ENCODE peak calls at places on chromosomes 1 and 21, in five cellular contexts. E is SK-N-SH, Q is endothelial cell of umbilical vein, W is H9, Y is HCT116. T is an unnamed sample. For H3K4me1, the result is how much of the 10 kb centered on the place peaks cover.

GRCh38 chr1:202580604-202581003 is 129.7 kb downstream of the SYT2 start:
- DNase-seq in E (no peak), Q (no peak), W (no peak), Y (no peak), T (no peak)

GRCh38 chr1:36349241-36349671 is 25.8 kb upstream of the EVA1B start:
- DNase-seq in E (no peak), Q (no peak), W (no peak), Y (no peak), T (no peak)

GRCh38 chr1:183871568-183871967 is 66.6 kb downstream of the RGL1 start:
- DNase-seq in E (no peak), Q (no peak), W (no peak), Y (no peak), T (no peak)

GRCh38 chr1:206537141-206537540 is 29.8 kb downstream of the RASSF5 start:
- DNase-seq in E (no peak), Q (no peak), W (no peak), Y (no peak), T (no peak)

GRCh38 chr1:227913969-227914791 is 33.6 kb downstream of the WNT9A start:
- DNase-seq in E (no peak), Q (no peak), W (no peak), Y (no peak), T (no peak)

GRCh38 chr1:33181038-33181861 is 593 bp downstream of the TRIM62 start:
- DNase-seq in E (peak), Q (no peak), W (peak), Y (no peak), T (peak)

GRCh38 chr1:223820515-223820858 is 25.3 kb downstream of the TP53BP2 start:
- DNase-seq in E (no peak), Q (no peak), W (no peak), Y (no peak), T (peak)

GRCh38 chr1:118337346-118337745 is 152.3 kb upstream of the SPAG17 start:
- DNase-seq in E (no peak), Q (no peak), W (no peak), Y (no peak), T (no peak)

GRCh38 chr21:31929548-31929947 is 56.7 kb downstream of the HUNK start:
- DNase-seq in E (no peak), Q (no peak), W (no peak), Y (no peak), T (no peak)

GRCh38 chr1:31523769-31524168 is 52.5 kb upstream of the TINAGL1 start:
- DNase-seq in E (no peak), Q (no peak), W (no peak), Y (no peak), T (no peak)

GRCh38 chr21:13937236-13937635 is 273.5 kb downstream of the LIPI start:
- DNase-seq in E (peak), Q (no peak), W (no peak), Y (no peak), T (no peak)

GRCh38 chr1:23902611-23903278 is 10.4 kb downstream of the CNR2 start:
- DNase-seq in E (peak), Q (no peak), W (no peak), Y (no peak), T (peak)

GRCh38 chr1:161013104-161013590 is 7.8 kb downstream of the F11R start:
- DNase-seq in E (no peak), Q (no peak), W (no peak), Y (no peak), T (no peak)

GRCh38 chr1:85850238-85850637 is 142.0 kb upstream of the ZNHIT6 start:
- DNase-seq in E (no peak), Q (peak), W (no peak), Y (peak), T (no peak)

GRCh38 chr1:228555074-228555989 is 68.2 kb downstream of the RNF187 start:
- DNase-seq in E (peak), Q (no peak), W (no peak), Y (no peak), T (peak)

GRCh38 chr1:54371936-54372385 is 34.2 kb downstream of the SSBP3 start:
- DNase-seq in E (no peak), Q (no peak), W (no peak), Y (no peak), T (no peak)

GRCh38 chr1:50603274-50604271 is 180.3 kb upstream of the DMRTA2 start:
- DNase-seq in E (no peak), Q (peak), W (no peak), Y (peak), T (no peak)

GRCh38 chr21:31556662-31557061 is 102.8 kb upstream of the SOD1 start:
- DNase-seq in E (no peak), Q (no peak), W (no peak), Y (no peak), T (no peak)

GRCh38 chr1:236064674-236065508 is at the start of gene NID1:
- DNase-seq in E (peak), Q (peak), W (peak), Y (no peak), T (peak)

GRCh38 chr1:14499312-14500040 is 99.0 kb upstream of the KAZN start:
- DNase-seq in E (no peak), Q (no peak), W (no peak), Y (no peak), T (peak)

GRCh38 chr1:202625416-202626360 is 84.6 kb downstream of the SYT2 start:
- DNase-seq in E (peak), Q (peak), W (peak), Y (peak), T (peak)

GRCh38 chr1:108533351-108534083 is 26.4 kb upstream of the EEIG2 start:
- DNase-seq in E (no peak), Q (no peak), W (no peak), Y (no peak), T (peak)

GRCh38 chr1:2853711-2854110 is 52.2 kb upstream of the TTC34 start:
- DNase-seq in E (no peak), Q (no peak), W (no peak), Y (no peak), T (no peak)

GRCh38 chr1:220878223-220879081 is 791 bp upstream of the HLX start:
- DNase-seq in E (no peak), Q (no peak), W (no peak), Y (no peak), T (peak)

GRCh38 chr1:95027046-95027445 is 45.7 kb downstream of the ALG14 start:
- DNase-seq in E (no peak), Q (peak), W (no peak), Y (no peak), T (no peak)

GRCh38 chr1:218485241-218485928 is 140.2 kb downstream of the TGFB2 start:
- DNase-seq in E (no peak), Q (no peak), W (no peak), Y (no peak), T (no peak)

GRCh38 chr1:238673561-238673960 is 712.8 kb upstream of the CHRM3 start:
- DNase-seq in E (no peak), Q (no peak), W (no peak), Y (no peak), T (no peak)

GRCh38 chr21:41121785-41122415 is 46.1 kb upstream of the BACE2 start:
- DNase-seq in E (peak), Q (peak), W (peak), Y (peak), T (peak)

GRCh38 chr1:84368441-84368840 is 29.8 kb upstream of the DNASE2B start:
- DNase-seq in E (no peak), Q (no peak), W (no peak), Y (no peak), T (no peak)

GRCh38 chr21:31604591-31605190 is 54.8 kb upstream of the SOD1 start:
- DNase-seq in E (peak), Q (peak), W (peak), Y (peak), T (peak)

GRCh38 chr1:10892138-10893065 is 96.0 kb upstream of the CASZ1 start:
- DNase-seq in E (no peak), Q (no peak), W (no peak), Y (no peak), T (no peak)

GRCh38 chr1:8831329-8831728 is 13.9 kb upstream of the RERE start:
- DNase-seq in E (no peak), Q (no peak), W (no peak), Y (no peak), T (peak)
- TF ChIP-seq CTCF in E (peak), Q (peak), W (peak), Y (peak), T (peak)

DNA sequence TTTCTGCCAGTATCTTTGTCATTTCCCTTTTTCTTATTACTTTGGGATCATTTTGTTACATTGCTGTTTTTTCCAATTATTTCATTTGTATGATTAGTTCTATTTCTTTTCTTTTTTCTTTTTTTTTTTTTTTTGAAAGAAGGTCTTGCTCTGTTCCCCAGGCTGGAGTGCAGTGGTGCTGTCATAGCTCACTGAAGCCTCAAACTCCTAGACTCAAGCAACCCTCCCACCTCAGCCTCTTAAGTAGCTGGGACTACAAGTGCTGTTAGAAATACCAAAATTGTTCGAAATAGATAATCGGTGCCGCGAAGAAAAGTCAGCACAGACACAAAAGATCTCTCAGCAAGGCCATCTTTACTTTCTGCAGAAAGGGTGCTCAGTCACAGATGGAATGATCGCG is 26.6 kb upstream of the COL6A1 start:
- DNase-seq in E (no peak), Q (no peak), W (no peak), Y (no peak), T (no peak)
- H3K9ac ChIP-seq in E (no peak), Q (no peak), W (no peak), Y (no peak), T (no peak)

GRCh38 chr1:225534772-225535171 is 106.9 kb upstream of the LBR start:
- DNase-seq in E (no peak), Q (no peak), W (no peak), Y (no peak), T (no peak)

GRCh38 chr1:225532240-225532944 is 104.6 kb upstream of the LBR start:
- DNase-seq in E (no peak), Q (no peak), W (no peak), Y (no peak), T (no peak)

GRCh38 chr1:225535280-225535679 is 107.4 kb upstream of the LBR start:
- DNase-seq in E (no peak), Q (no peak), W (no peak), Y (no peak), T (no peak)

GRCh38 chr1:225534135-225534534 is 106.3 kb upstream of the LBR start:
- DNase-seq in E (no peak), Q (no peak), W (no peak), Y (no peak), T (no peak)

DNA sequence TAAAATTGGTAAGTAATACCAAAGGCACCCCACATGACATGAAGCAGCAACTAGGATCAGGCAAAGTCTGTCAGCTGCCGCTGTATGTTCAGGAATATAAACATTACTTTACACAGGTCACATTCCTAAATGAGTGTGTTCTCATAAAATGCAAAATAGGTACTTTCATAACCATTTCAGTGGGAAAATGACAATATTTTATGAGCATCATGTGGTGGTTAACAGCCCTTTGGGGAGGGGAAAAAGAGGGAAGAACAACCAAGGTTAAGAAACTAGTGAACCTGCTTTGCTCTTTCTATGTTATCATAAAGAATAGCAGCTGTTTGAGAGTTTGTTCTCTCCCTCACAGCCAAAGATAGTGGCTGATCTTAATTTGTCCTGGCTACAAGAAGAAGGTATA is 105.4 kb upstream of the LBR start:
- DNase-seq in E (no peak), Q (no peak), W (no peak), Y (no peak), T (no peak)
- H3K4me1 ChIP-seq in E (half or more), Q (under half), W (under half), Y (under half), T (under half)

GRCh38 chr1:246506785-246507639 is at the start of gene SMYD3:
- DNase-seq in E (peak), Q (peak), W (peak), Y (peak), T (peak)

GRCh38 chr1:246506440-246506784 is 667 bp downstream of the SMYD3 start:
- DNase-seq in E (peak), Q (peak), W (no peak), Y (no peak), T (no peak)

GRCh38 chr1:246510147-246511030 is 3.3 kb upstream of the SMYD3 start:
- DNase-seq in E (no peak), Q (no peak), W (no peak), Y (no peak), T (peak)

GRCh38 chr1:246511203-246511602 is 4.1 kb upstream of the SMYD3 start:
- DNase-seq in E (no peak), Q (no peak), W (no peak), Y (no peak), T (no peak)

DNA sequence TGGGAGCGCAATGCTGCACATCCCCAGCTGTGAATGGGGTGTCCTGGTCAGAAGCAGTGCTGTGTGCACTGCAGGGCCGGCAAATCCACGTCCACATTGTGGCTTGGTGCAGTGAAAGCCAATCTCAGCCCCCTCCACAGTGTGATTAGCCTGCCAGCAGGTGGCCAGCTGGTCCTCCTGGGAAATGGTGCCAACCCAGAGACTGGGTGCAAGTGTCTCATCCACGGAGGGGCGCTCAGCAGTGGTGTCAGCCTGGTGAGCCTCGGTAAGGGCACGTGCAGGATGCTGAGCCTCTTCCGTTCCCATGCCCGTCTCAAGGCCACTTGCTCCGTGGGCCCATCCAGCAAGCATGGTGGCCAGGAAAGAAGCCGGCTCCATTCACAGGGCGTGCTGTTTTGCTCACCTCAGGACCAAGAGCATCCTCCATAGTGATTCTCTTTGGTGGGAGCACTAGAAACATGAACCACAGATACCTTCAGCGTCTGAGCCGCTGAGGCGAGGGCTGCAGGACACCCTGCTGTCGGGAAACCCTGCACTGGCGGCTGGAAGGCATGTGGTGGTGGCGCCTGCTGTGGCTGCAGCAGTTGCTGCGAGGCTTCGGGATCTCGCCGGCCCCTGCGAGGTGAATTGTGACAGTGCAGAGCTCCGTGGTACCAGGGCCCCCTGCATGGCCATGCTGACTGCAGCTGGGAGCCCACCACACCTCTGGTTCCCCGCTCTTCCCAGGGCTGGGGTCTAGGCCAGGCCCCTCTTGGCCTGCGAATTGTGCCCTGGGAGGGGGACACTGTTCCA is 2.0 kb upstream of the SMYD3 start:
- DNase-seq in E (no peak), Q (no peak), W (no peak), Y (no peak), T (no peak)
- TF ChIP-seq CTCF in E (no peak), Q (no peak), W (no peak), Y (no peak), T (no peak)

DNA sequence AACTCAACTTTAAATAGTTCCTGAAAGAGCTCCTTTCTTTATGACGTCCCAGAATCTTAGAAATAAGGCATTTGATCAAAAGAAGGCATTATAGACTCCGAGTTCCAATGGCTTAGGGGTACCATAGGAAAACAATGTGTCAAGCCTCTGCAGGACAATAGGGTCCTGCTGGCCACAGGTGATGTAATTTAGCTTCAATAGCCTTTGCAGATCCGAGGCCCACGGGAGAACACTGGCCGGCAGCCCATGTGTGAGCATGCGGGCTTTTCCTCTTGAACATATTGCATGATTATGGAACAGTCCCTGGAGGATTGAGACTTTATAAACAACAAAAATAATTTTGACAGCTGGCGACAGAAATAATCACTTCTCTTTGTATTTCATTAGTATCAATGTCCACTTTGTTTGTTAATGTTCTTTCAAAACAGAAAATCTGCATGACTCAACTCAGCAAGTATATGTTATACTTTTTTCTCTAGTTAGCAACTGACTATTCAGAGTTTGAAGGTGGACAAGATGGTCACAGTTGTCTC is 49.0 kb upstream of the NR5A2 start:
- DNase-seq in E (no peak), Q (no peak), W (no peak), Y (no peak), T (no peak)
- H3K9ac ChIP-seq in E (no peak), Q (no peak), W (no peak), Y (no peak), T (no peak)

T was measured in endodermal cell.